ENCODE peak calls at places on chromosomes 5 and 9, in six cellular contexts. P is heart left ventricle, I is cardiac muscle cell, V is IMR-90, U is astrocyte, X is suprapubic skin. J is an unnamed sample.

GRCh38 chr5:75568202-75568601 is 43.1 kb upstream of the ANKDD1B start:
- DNase-seq in X (no peak), V (no peak), I (no peak), P (no peak), U (no peak), J (no peak)

GRCh38 chr5:17056056-17056690 is 120.1 kb upstream of the MYO10 start:
- DNase-seq in P (no peak), X (no peak), V (no peak), I (no peak), U (peak; percentile 47), J (no peak)

GRCh38 chr5:145775893-145776444 is 59.2 kb downstream of the PRELID2 start:
- DNase-seq in P (peak; percentile 36), X (no peak), V (peak; percentile 91), U (peak; percentile 86), I (no peak), J (peak; percentile 89)

GRCh38 chr9:2340046-2340760 is 281.4 kb upstream of the VLDLR start:
- DNase-seq in P (no peak), V (peak; percentile 1), X (no peak), I (no peak), U (peak; percentile 12), J (peak; percentile 8)

GRCh38 chr5:118768607-118769175 is 219.7 kb downstream of the DTWD2 start:
- DNase-seq in V (no peak), X (no peak), P (no peak), U (no peak), I (no peak), J (no peak)

GRCh38 chr9:95074632-95075269 is 242.8 kb downstream of the FANCC start:
- DNase-seq in P (no peak), I (no peak), V (no peak), X (no peak), U (no peak), J (no peak)

GRCh38 chr9:91036826-91037510 is 235.3 kb downstream of the SYK start:
- DNase-seq in I (peak; percentile 81), P (peak; percentile 78), X (peak; percentile 91), V (peak; percentile 92), U (peak; percentile 80), J (peak; percentile 41)

GRCh38 chr5:42767491-42768105 is 11.0 kb downstream of the CCDC152 start:
- DNase-seq in V (peak; percentile 13), P (no peak), U (no peak), X (no peak), I (peak; percentile 40), J (peak; percentile 30)

GRCh38 chr9:116099821-116100220 is 53.8 kb upstream of the PAPPA start:
- DNase-seq in P (no peak), X (no peak), U (peak; percentile 88), V (peak; percentile 60), I (no peak), J (no peak)

GRCh38 chr5:134184155-134185135 is 7.7 kb upstream of the SKP1 start:
- DNase-seq in P (peak; percentile 63), U (no peak), V (peak; percentile 56), I (peak; percentile 70), X (peak; percentile 81), J (peak; percentile 90)

GRCh38 chr9:128164332-128164885 is 4.3 kb downstream of the BBLN start:
- DNase-seq in I (no peak), P (no peak), X (peak; percentile 60), U (peak; percentile 51), V (peak; percentile 39), J (no peak)

GRCh38 chr5:1003296-1003937 is 5.2 kb upstream of the NKD2 start:
- DNase-seq in I (no peak), U (no peak), X (peak; percentile 76), P (no peak), V (no peak), J (peak; percentile 89)

GRCh38 chr9:105554042-105554441 is 3.9 kb upstream of the FKTN start:
- DNase-seq in X (no peak), U (peak; percentile 12), I (no peak), P (peak; percentile 38), V (peak; percentile 41), J (no peak)

GRCh38 chr9:105557804-105558610 is at the start of gene FKTN:
- DNase-seq in X (peak; percentile 87), P (peak; percentile 92), I (peak; percentile 92), U (peak; percentile 76), V (peak; percentile 81), J (peak; percentile 93)
- H3K27ac ChIP-seq in X (peak within 1 kb of the TSS; percentile 47), P (peak within 1 kb of the TSS; percentile 87), I (peak within 1 kb of the TSS; percentile 86), U (peak within 1 kb of the TSS; percentile 64), V (peak within 1 kb of the TSS; percentile 56), J (peak within 1 kb of the TSS; percentile 55)

DNA sequence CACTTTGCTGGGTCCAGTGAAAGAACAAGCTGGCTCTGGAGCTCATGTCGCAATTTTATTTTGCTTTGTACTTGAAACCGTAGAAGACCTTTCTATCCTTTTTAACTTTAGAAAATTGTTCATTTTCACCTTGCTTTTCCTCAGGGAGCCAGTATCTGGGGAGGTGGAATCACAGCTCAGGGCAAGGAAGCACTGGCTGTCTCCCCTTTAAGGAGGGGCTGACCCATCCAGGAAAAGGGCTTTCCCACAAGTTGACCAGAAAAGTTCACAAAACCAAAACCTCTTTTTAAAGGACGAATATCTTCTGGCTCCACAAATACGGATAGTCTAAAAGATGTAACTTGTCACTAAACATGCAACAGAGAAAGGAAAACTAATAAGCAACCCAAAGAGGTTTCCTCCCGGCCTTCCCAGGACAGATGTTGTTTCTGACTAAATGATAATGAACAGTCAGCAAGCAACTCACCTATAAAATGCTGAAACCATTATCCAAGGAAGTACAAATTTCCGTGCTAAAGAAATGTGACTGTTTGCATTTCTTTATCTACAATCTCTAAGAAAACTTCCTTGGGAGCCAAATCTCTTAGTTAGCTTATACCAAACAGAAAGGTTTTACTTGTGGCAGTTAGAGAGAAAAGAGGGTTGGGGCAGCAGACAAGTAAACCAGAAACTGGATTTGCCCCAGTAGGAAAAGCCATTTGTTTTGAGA is 278.2 kb downstream of the PLK2 start:
- DNase-seq in I (no peak), V (no peak), U (no peak), P (no peak), X (no peak), J (no peak)
- TF ChIP-seq CTCF in I (no peak), V (no peak), U (no peak), P (no peak), X (no peak), J (no peak)

DNA sequence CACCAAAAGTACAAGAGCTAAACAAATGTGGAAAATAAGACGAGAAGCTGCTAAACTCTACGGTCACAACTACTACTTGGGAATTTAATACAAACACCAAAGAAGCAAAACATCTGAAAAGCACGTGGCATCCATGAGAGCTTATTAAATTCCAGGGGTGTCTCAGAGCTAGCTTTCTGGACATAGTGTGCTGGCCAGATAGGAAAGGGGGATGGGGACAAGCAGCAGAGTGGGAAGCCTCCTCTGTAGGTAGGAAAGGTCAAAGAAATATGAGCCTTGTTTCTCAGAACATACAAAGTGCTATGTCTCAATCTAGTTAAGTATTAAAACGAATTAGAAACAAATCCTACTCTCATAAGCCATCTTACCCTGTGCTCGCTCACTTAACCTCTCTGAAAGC is 51.3 kb upstream of the GOLPH3 start:
- DNase-seq in V (peak; percentile 67), X (no peak), U (peak; percentile 29), P (peak; percentile 55), I (no peak), J (no peak)
- H3K27ac ChIP-seq in V (peak overlapping the region; percentile 26), X (no peak overlapping the region), U (no peak overlapping the region), P (peak overlapping the region; percentile 51), I (peak overlapping the region; percentile 87), J (no peak overlapping the region)

GRCh38 chr5:69265931-69266330 is 31.2 kb downstream of the CDK7 start:
- DNase-seq in X (no peak), V (no peak), U (no peak), I (peak; percentile 49), P (no peak), J (no peak)
- TF ChIP-seq CTCF in X (no peak), V (peak; percentile 12), U (no peak), I (peak; percentile 29), P (no peak), J (peak; percentile 26)

GRCh38 chr9:14308751-14309140 is 5.2 kb downstream of the NFIB start:
- DNase-seq in V (no peak), P (no peak), I (no peak), X (no peak), U (no peak), J (no peak)

GRCh38 chr9:14306188-14306587 is 7.8 kb downstream of the NFIB start:
- DNase-seq in I (no peak), P (no peak), X (no peak), U (no peak), V (no peak), J (no peak)

GRCh38 chr9:14309403-14309802 is 4.5 kb downstream of the NFIB start:
- DNase-seq in U (peak; percentile 95), P (no peak), V (peak; percentile 24), I (no peak), X (no peak), J (no peak)

GRCh38 chr9:14306672-14307646 is 7.0 kb downstream of the NFIB start:
- DNase-seq in P (no peak), X (no peak), V (peak; percentile 3), I (no peak), U (peak; percentile 73), J (no peak)

GRCh38 chr9:14307989-14308750 is 5.8 kb downstream of the NFIB start:
- DNase-seq in P (peak; percentile 37), U (peak; percentile 70), X (no peak), I (no peak), V (no peak), J (no peak)
- H3K27ac ChIP-seq in P (peak overlapping the region; percentile 100), U (peak overlapping the region; percentile 6), X (peak overlapping the region; percentile 25), I (no peak overlapping the region), V (no peak overlapping the region), J (no peak overlapping the region)

DNA sequence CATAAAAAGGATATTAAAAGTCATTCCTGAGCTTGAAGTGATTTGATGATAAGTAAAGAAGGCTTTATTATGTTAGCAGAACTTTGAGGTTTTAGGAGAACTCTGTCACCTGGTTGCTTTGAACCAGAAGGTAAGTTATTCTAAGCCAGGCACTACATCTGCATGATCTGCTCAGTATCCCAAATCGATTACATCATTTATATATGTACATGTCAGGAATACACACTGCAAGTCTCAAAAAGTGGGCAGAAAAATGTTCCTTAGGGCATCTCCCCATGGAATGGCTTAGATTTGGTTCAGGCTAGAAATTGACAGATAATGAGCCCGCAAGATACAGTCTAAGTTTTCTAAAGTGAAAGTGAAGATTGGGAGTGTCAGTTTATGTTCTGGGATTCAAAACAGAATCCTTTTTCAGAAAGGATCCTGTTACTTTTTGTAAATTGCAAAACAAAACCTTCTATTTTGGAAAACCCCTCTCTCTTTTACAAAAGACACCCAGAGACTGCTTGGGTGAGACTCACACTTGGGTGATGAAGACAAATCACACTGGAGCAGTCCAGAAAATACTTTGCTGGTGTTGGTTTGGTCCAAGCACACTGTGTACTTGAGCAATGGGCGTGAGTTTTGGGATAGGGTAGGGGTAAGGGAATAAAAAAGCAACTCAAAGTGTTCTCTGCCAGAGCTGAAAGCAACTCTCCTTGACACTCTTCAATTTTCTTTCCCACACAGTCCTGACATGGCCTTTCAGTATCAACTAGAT is 114.5 kb downstream of the FOXD1 start:
- DNase-seq in P (no peak), U (no peak), I (no peak), X (no peak), V (no peak), J (no peak)
- TF ChIP-seq CTCF in P (no peak), U (no peak), I (no peak), X (no peak), V (no peak), J (no peak)

GRCh38 chr9:23662320-23662719 is 163.7 kb downstream of the ELAVL2 start:
- DNase-seq in P (no peak), V (no peak), I (no peak), X (no peak), U (no peak), J (no peak)
- H3K27ac ChIP-seq in P (no peak overlapping the region), V (no peak overlapping the region), I (no peak overlapping the region), X (no peak overlapping the region), U (no peak overlapping the region), J (no peak overlapping the region)

J was measured in RWPE1.